ENCODE peak calls at places on chromosomes 1 and 21, in eight cellular contexts. One of them, this sample, is unnamed.

GRCh38 chr1:48309564-48310082 is 87.1 kb downstream of the SLC5A9 start:
- DNase-seq in glomerular endothelial cell: no peak
- DNase-seq in testis: no peak
- DNase-seq in A172: no peak
- DNase-seq in stimulated activated CD8-positive, alpha-beta memory T cell treated with anti-CD3 and anti-CD28 coated beads, Interleukin-12 subunit alpha, Interleukin-12 subunit beta, amount 100 ng/mL, for 1 hour: no peak
- DNase-seq in kidney glomerular epithelial cell: no peak
- DNase-seq in endothelial cell: no peak
- DNase-seq in mesothelial cell of epicardium: no peak
- DNase-seq in this sample: no peak

GRCh38 chr1:46188295-46189030 is 9.8 kb downstream of the POMGNT1 start:
- DNase-seq in testis: no peak
- DNase-seq in stimulated activated CD8-positive, alpha-beta memory T cell treated with anti-CD3 and anti-CD28 coated beads, Interleukin-12 subunit alpha, Interleukin-12 subunit beta, amount 100 ng/mL, for 1 hour: no peak
- DNase-seq in glomerular endothelial cell: no peak
- DNase-seq in mesothelial cell of epicardium: no peak
- DNase-seq in endothelial cell: no peak
- DNase-seq in A172: no peak
- DNase-seq in kidney glomerular epithelial cell: no peak
- DNase-seq in this sample: no peak

GRCh38 chr21:40681164-40681859 is 165.6 kb downstream of the DSCAM start:
- DNase-seq in stimulated activated CD8-positive, alpha-beta memory T cell treated with anti-CD3 and anti-CD28 coated beads, Interleukin-12 subunit alpha, Interleukin-12 subunit beta, amount 100 ng/mL, for 1 hour: no peak
- DNase-seq in A172: no peak
- DNase-seq in endothelial cell: no peak
- DNase-seq in mesothelial cell of epicardium: no peak
- DNase-seq in testis: no peak
- DNase-seq in kidney glomerular epithelial cell: no peak
- DNase-seq in glomerular endothelial cell: no peak
- DNase-seq in this sample: no peak

GRCh38 chr1:182377175-182377574 is 14.4 kb downstream of the GLUL start:
- DNase-seq in testis: no peak
- DNase-seq in endothelial cell: no peak
- DNase-seq in A172: no peak
- DNase-seq in stimulated activated CD8-positive, alpha-beta memory T cell treated with anti-CD3 and anti-CD28 coated beads, Interleukin-12 subunit alpha, Interleukin-12 subunit beta, amount 100 ng/mL, for 1 hour: no peak
- DNase-seq in glomerular endothelial cell: no peak
- DNase-seq in kidney glomerular epithelial cell: no peak
- DNase-seq in mesothelial cell of epicardium: no peak
- DNase-seq in this sample: no peak

GRCh38 chr1:89631756-89632155 is 1.2 kb upstream of the LRRC8C start:
- DNase-seq in testis: peak
- DNase-seq in A172: no peak
- DNase-seq in mesothelial cell of epicardium: no peak
- DNase-seq in glomerular endothelial cell: no peak
- DNase-seq in kidney glomerular epithelial cell: no peak
- DNase-seq in endothelial cell: no peak
- DNase-seq in stimulated activated CD8-positive, alpha-beta memory T cell treated with anti-CD3 and anti-CD28 coated beads, Interleukin-12 subunit alpha, Interleukin-12 subunit beta, amount 100 ng/mL, for 1 hour: no peak
- DNase-seq in this sample: no peak

GRCh38 chr1:66613187-66613586 is 79.2 kb downstream of the SGIP1 start:
- DNase-seq in mesothelial cell of epicardium: no peak
- DNase-seq in glomerular endothelial cell: no peak
- DNase-seq in kidney glomerular epithelial cell: no peak
- DNase-seq in stimulated activated CD8-positive, alpha-beta memory T cell treated with anti-CD3 and anti-CD28 coated beads, Interleukin-12 subunit alpha, Interleukin-12 subunit beta, amount 100 ng/mL, for 1 hour: no peak
- DNase-seq in A172: no peak
- DNase-seq in testis: no peak
- DNase-seq in endothelial cell: no peak
- DNase-seq in this sample: no peak

GRCh38 chr1:11704226-11704619 is 12.7 kb downstream of the DRAXIN start:
- DNase-seq in A172: no peak
- DNase-seq in mesothelial cell of epicardium: no peak
- DNase-seq in stimulated activated CD8-positive, alpha-beta memory T cell treated with anti-CD3 and anti-CD28 coated beads, Interleukin-12 subunit alpha, Interleukin-12 subunit beta, amount 100 ng/mL, for 1 hour: no peak
- DNase-seq in endothelial cell: no peak
- DNase-seq in glomerular endothelial cell: no peak
- DNase-seq in kidney glomerular epithelial cell: no peak
- DNase-seq in testis: no peak
- DNase-seq in this sample: no peak

GRCh38 chr1:165381745-165382530 is 25.4 kb upstream of the LMX1A start:
- DNase-seq in mesothelial cell of epicardium: no peak
- DNase-seq in endothelial cell: no peak
- DNase-seq in testis: no peak
- DNase-seq in A172: peak
- DNase-seq in kidney glomerular epithelial cell: no peak
- DNase-seq in stimulated activated CD8-positive, alpha-beta memory T cell treated with anti-CD3 and anti-CD28 coated beads, Interleukin-12 subunit alpha, Interleukin-12 subunit beta, amount 100 ng/mL, for 1 hour: no peak
- DNase-seq in glomerular endothelial cell: no peak
- DNase-seq in this sample: no peak

GRCh38 chr1:157831968-157832626 is 9.5 kb downstream of the CD5L start:
- DNase-seq in endothelial cell: no peak
- DNase-seq in kidney glomerular epithelial cell: no peak
- DNase-seq in mesothelial cell of epicardium: no peak
- DNase-seq in glomerular endothelial cell: no peak
- DNase-seq in stimulated activated CD8-positive, alpha-beta memory T cell treated with anti-CD3 and anti-CD28 coated beads, Interleukin-12 subunit alpha, Interleukin-12 subunit beta, amount 100 ng/mL, for 1 hour: no peak
- DNase-seq in testis: no peak
- DNase-seq in A172: no peak
- DNase-seq in this sample: no peak

GRCh38 chr1:36641776-36642175 is 159.1 kb upstream of the CSF3R start:
- DNase-seq in A172: no peak
- DNase-seq in kidney glomerular epithelial cell: no peak
- DNase-seq in endothelial cell: no peak
- DNase-seq in testis: no peak
- DNase-seq in glomerular endothelial cell: no peak
- DNase-seq in mesothelial cell of epicardium: no peak
- DNase-seq in stimulated activated CD8-positive, alpha-beta memory T cell treated with anti-CD3 and anti-CD28 coated beads, Interleukin-12 subunit alpha, Interleukin-12 subunit beta, amount 100 ng/mL, for 1 hour: no peak
- DNase-seq in this sample: no peak

GRCh38 chr1:108068141-108068540 is 103.2 kb upstream of the VAV3 start:
- DNase-seq in A172: peak
- DNase-seq in endothelial cell: no peak
- DNase-seq in kidney glomerular epithelial cell: peak
- DNase-seq in testis: no peak
- DNase-seq in mesothelial cell of epicardium: no peak
- DNase-seq in glomerular endothelial cell: no peak
- DNase-seq in stimulated activated CD8-positive, alpha-beta memory T cell treated with anti-CD3 and anti-CD28 coated beads, Interleukin-12 subunit alpha, Interleukin-12 subunit beta, amount 100 ng/mL, for 1 hour: no peak
- DNase-seq in this sample: no peak

GRCh38 chr1:33740040-33740745 is 123.7 kb upstream of the HMGB4 start:
- DNase-seq in glomerular endothelial cell: no peak
- DNase-seq in mesothelial cell of epicardium: peak
- DNase-seq in kidney glomerular epithelial cell: no peak
- DNase-seq in endothelial cell: no peak
- DNase-seq in A172: no peak
- DNase-seq in testis: no peak
- DNase-seq in stimulated activated CD8-positive, alpha-beta memory T cell treated with anti-CD3 and anti-CD28 coated beads, Interleukin-12 subunit alpha, Interleukin-12 subunit beta, amount 100 ng/mL, for 1 hour: no peak
- DNase-seq in this sample: no peak

GRCh38 chr1:21574464-21575151 is 65.4 kb downstream of the ALPL start:
- DNase-seq in endothelial cell: peak
- DNase-seq in stimulated activated CD8-positive, alpha-beta memory T cell treated with anti-CD3 and anti-CD28 coated beads, Interleukin-12 subunit alpha, Interleukin-12 subunit beta, amount 100 ng/mL, for 1 hour: no peak
- DNase-seq in kidney glomerular epithelial cell: no peak
- DNase-seq in glomerular endothelial cell: no peak
- DNase-seq in mesothelial cell of epicardium: no peak
- DNase-seq in A172: peak
- DNase-seq in testis: peak
- DNase-seq in this sample: no peak

GRCh38 chr1:91742848-91743292 is 143.1 kb downstream of the TGFBR3 start:
- DNase-seq in glomerular endothelial cell: no peak
- DNase-seq in mesothelial cell of epicardium: no peak
- DNase-seq in A172: peak
- DNase-seq in endothelial cell: no peak
- DNase-seq in stimulated activated CD8-positive, alpha-beta memory T cell treated with anti-CD3 and anti-CD28 coated beads, Interleukin-12 subunit alpha, Interleukin-12 subunit beta, amount 100 ng/mL, for 1 hour: no peak
- DNase-seq in testis: peak
- DNase-seq in kidney glomerular epithelial cell: no peak
- DNase-seq in this sample: no peak

GRCh38 chr1:78171736-78172590 is 126.2 kb downstream of the GIPC2 start:
- DNase-seq in endothelial cell: no peak
- DNase-seq in mesothelial cell of epicardium: no peak
- DNase-seq in kidney glomerular epithelial cell: peak
- DNase-seq in testis: no peak
- DNase-seq in stimulated activated CD8-positive, alpha-beta memory T cell treated with anti-CD3 and anti-CD28 coated beads, Interleukin-12 subunit alpha, Interleukin-12 subunit beta, amount 100 ng/mL, for 1 hour: no peak
- DNase-seq in glomerular endothelial cell: no peak
- DNase-seq in A172: peak
- DNase-seq in this sample: no peak

GRCh38 chr1:43867946-43868740 is 65.5 kb upstream of the ARTN start:
- DNase-seq in endothelial cell: no peak
- DNase-seq in mesothelial cell of epicardium: no peak
- DNase-seq in A172: no peak
- DNase-seq in kidney glomerular epithelial cell: no peak
- DNase-seq in glomerular endothelial cell: no peak
- DNase-seq in testis: no peak
- DNase-seq in stimulated activated CD8-positive, alpha-beta memory T cell treated with anti-CD3 and anti-CD28 coated beads, Interleukin-12 subunit alpha, Interleukin-12 subunit beta, amount 100 ng/mL, for 1 hour: no peak
- DNase-seq in this sample: no peak

GRCh38 chr1:1629430-1630190 is 2.4 kb upstream of the MMP23B start:
- DNase-seq in mesothelial cell of epicardium: no peak
- DNase-seq in endothelial cell: no peak
- DNase-seq in testis: no peak
- DNase-seq in stimulated activated CD8-positive, alpha-beta memory T cell treated with anti-CD3 and anti-CD28 coated beads, Interleukin-12 subunit alpha, Interleukin-12 subunit beta, amount 100 ng/mL, for 1 hour: peak
- DNase-seq in A172: no peak
- DNase-seq in glomerular endothelial cell: no peak
- DNase-seq in kidney glomerular epithelial cell: no peak
- DNase-seq in this sample: no peak

GRCh38 chr1:1216770-1217620 is 3.0 kb upstream of the TNFRSF4 start:
- DNase-seq in stimulated activated CD8-positive, alpha-beta memory T cell treated with anti-CD3 and anti-CD28 coated beads, Interleukin-12 subunit alpha, Interleukin-12 subunit beta, amount 100 ng/mL, for 1 hour: no peak
- DNase-seq in testis: no peak
- DNase-seq in mesothelial cell of epicardium: no peak
- DNase-seq in A172: no peak
- DNase-seq in glomerular endothelial cell: no peak
- DNase-seq in kidney glomerular epithelial cell: no peak
- DNase-seq in endothelial cell: no peak
- DNase-seq in this sample: no peak

GRCh38 chr21:46662765-46663500 is 27.5 kb downstream of the PRMT2 start:
- DNase-seq in A172: no peak
- DNase-seq in testis: no peak
- DNase-seq in stimulated activated CD8-positive, alpha-beta memory T cell treated with anti-CD3 and anti-CD28 coated beads, Interleukin-12 subunit alpha, Interleukin-12 subunit beta, amount 100 ng/mL, for 1 hour: no peak
- DNase-seq in endothelial cell: no peak
- DNase-seq in kidney glomerular epithelial cell: no peak
- DNase-seq in mesothelial cell of epicardium: no peak
- DNase-seq in glomerular endothelial cell: no peak
- DNase-seq in this sample: no peak

GRCh38 chr1:9841460-9841859 is 17.7 kb upstream of the CLSTN1 start:
- DNase-seq in glomerular endothelial cell: no peak
- DNase-seq in endothelial cell: no peak
- DNase-seq in mesothelial cell of epicardium: no peak
- DNase-seq in testis: no peak
- DNase-seq in stimulated activated CD8-positive, alpha-beta memory T cell treated with anti-CD3 and anti-CD28 coated beads, Interleukin-12 subunit alpha, Interleukin-12 subunit beta, amount 100 ng/mL, for 1 hour: no peak
- DNase-seq in A172: no peak
- DNase-seq in kidney glomerular epithelial cell: no peak
- DNase-seq in this sample: no peak

GRCh38 chr1:30966690-30967369 is 58.3 kb upstream of the SDC3 start:
- DNase-seq in A172: peak
- DNase-seq in endothelial cell: no peak
- DNase-seq in kidney glomerular epithelial cell: peak
- DNase-seq in mesothelial cell of epicardium: no peak
- DNase-seq in testis: no peak
- DNase-seq in stimulated activated CD8-positive, alpha-beta memory T cell treated with anti-CD3 and anti-CD28 coated beads, Interleukin-12 subunit alpha, Interleukin-12 subunit beta, amount 100 ng/mL, for 1 hour: no peak
- DNase-seq in glomerular endothelial cell: peak
- DNase-seq in this sample: no peak

GRCh38 chr1:156797212-156797871 is 19.3 kb downstream of the SH2D2A start:
- DNase-seq in kidney glomerular epithelial cell: peak
- DNase-seq in stimulated activated CD8-positive, alpha-beta memory T cell treated with anti-CD3 and anti-CD28 coated beads, Interleukin-12 subunit alpha, Interleukin-12 subunit beta, amount 100 ng/mL, for 1 hour: no peak
- DNase-seq in mesothelial cell of epicardium: peak
- DNase-seq in endothelial cell: peak
- DNase-seq in glomerular endothelial cell: no peak
- DNase-seq in A172: peak
- DNase-seq in testis: peak
- DNase-seq in this sample: peak

GRCh38 chr1:86972262-86972661 is 57.8 kb downstream of the HS2ST1 start:
- DNase-seq in kidney glomerular epithelial cell: no peak
- DNase-seq in endothelial cell: no peak
- DNase-seq in glomerular endothelial cell: no peak
- DNase-seq in A172: no peak
- DNase-seq in testis: no peak
- DNase-seq in stimulated activated CD8-positive, alpha-beta memory T cell treated with anti-CD3 and anti-CD28 coated beads, Interleukin-12 subunit alpha, Interleukin-12 subunit beta, amount 100 ng/mL, for 1 hour: no peak
- DNase-seq in mesothelial cell of epicardium: no peak
- DNase-seq in this sample: no peak

GRCh38 chr1:109379422-109379821 is 18.3 kb downstream of the SORT1 start:
- DNase-seq in glomerular endothelial cell: no peak
- DNase-seq in kidney glomerular epithelial cell: no peak
- DNase-seq in A172: no peak
- DNase-seq in stimulated activated CD8-positive, alpha-beta memory T cell treated with anti-CD3 and anti-CD28 coated beads, Interleukin-12 subunit alpha, Interleukin-12 subunit beta, amount 100 ng/mL, for 1 hour: no peak
- DNase-seq in testis: no peak
- DNase-seq in endothelial cell: no peak
- DNase-seq in mesothelial cell of epicardium: no peak
- DNase-seq in this sample: no peak

GRCh38 chr1:92691937-92692336 is 93.0 kb downstream of the EVI5 start:
- DNase-seq in glomerular endothelial cell: no peak
- DNase-seq in stimulated activated CD8-positive, alpha-beta memory T cell treated with anti-CD3 and anti-CD28 coated beads, Interleukin-12 subunit alpha, Interleukin-12 subunit beta, amount 100 ng/mL, for 1 hour: no peak
- DNase-seq in A172: no peak
- DNase-seq in endothelial cell: no peak
- DNase-seq in mesothelial cell of epicardium: no peak
- DNase-seq in testis: no peak
- DNase-seq in kidney glomerular epithelial cell: no peak
- DNase-seq in this sample: no peak

GRCh38 chr1:29563571-29563970 is 327.2 kb downstream of the PTPRU start:
- DNase-seq in endothelial cell: no peak
- DNase-seq in stimulated activated CD8-positive, alpha-beta memory T cell treated with anti-CD3 and anti-CD28 coated beads, Interleukin-12 subunit alpha, Interleukin-12 subunit beta, amount 100 ng/mL, for 1 hour: no peak
- DNase-seq in kidney glomerular epithelial cell: no peak
- DNase-seq in testis: no peak
- DNase-seq in A172: peak
- DNase-seq in mesothelial cell of epicardium: no peak
- DNase-seq in glomerular endothelial cell: peak
- DNase-seq in this sample: no peak

GRCh38 chr1:222794656-222795474 is 20.0 kb upstream of the DISP1 start:
- DNase-seq in A172: no peak
- DNase-seq in endothelial cell: no peak
- DNase-seq in testis: peak
- DNase-seq in glomerular endothelial cell: no peak
- DNase-seq in mesothelial cell of epicardium: no peak
- DNase-seq in stimulated activated CD8-positive, alpha-beta memory T cell treated with anti-CD3 and anti-CD28 coated beads, Interleukin-12 subunit alpha, Interleukin-12 subunit beta, amount 100 ng/mL, for 1 hour: no peak
- DNase-seq in kidney glomerular epithelial cell: no peak
- DNase-seq in this sample: no peak

GRCh38 chr1:5721634-5722215 is 270.5 kb downstream of the NPHP4 start:
- DNase-seq in stimulated activated CD8-positive, alpha-beta memory T cell treated with anti-CD3 and anti-CD28 coated beads, Interleukin-12 subunit alpha, Interleukin-12 subunit beta, amount 100 ng/mL, for 1 hour: no peak
- DNase-seq in mesothelial cell of epicardium: no peak
- DNase-seq in A172: no peak
- DNase-seq in testis: peak
- DNase-seq in endothelial cell: no peak
- DNase-seq in kidney glomerular epithelial cell: no peak
- DNase-seq in glomerular endothelial cell: no peak
- DNase-seq in this sample: no peak

GRCh38 chr1:24963099-24963872 is 33.2 kb upstream of the RUNX3 start:
- DNase-seq in testis: no peak
- DNase-seq in A172: no peak
- DNase-seq in glomerular endothelial cell: no peak
- DNase-seq in mesothelial cell of epicardium: no peak
- DNase-seq in stimulated activated CD8-positive, alpha-beta memory T cell treated with anti-CD3 and anti-CD28 coated beads, Interleukin-12 subunit alpha, Interleukin-12 subunit beta, amount 100 ng/mL, for 1 hour: peak
- DNase-seq in endothelial cell: no peak
- DNase-seq in kidney glomerular epithelial cell: no peak
- DNase-seq in this sample: no peak

GRCh38 chr1:97524211-97524610 is 396.6 kb downstream of the DPYD start:
- DNase-seq in mesothelial cell of epicardium: no peak
- DNase-seq in kidney glomerular epithelial cell: no peak
- DNase-seq in stimulated activated CD8-positive, alpha-beta memory T cell treated with anti-CD3 and anti-CD28 coated beads, Interleukin-12 subunit alpha, Interleukin-12 subunit beta, amount 100 ng/mL, for 1 hour: no peak
- DNase-seq in glomerular endothelial cell: no peak
- DNase-seq in endothelial cell: no peak
- DNase-seq in testis: no peak
- DNase-seq in A172: no peak
- DNase-seq in this sample: no peak

GRCh38 chr21:15164678-15165303 is 100.0 kb upstream of the NRIP1 start:
- DNase-seq in testis: no peak
- DNase-seq in stimulated activated CD8-positive, alpha-beta memory T cell treated with anti-CD3 and anti-CD28 coated beads, Interleukin-12 subunit alpha, Interleukin-12 subunit beta, amount 100 ng/mL, for 1 hour: no peak
- DNase-seq in kidney glomerular epithelial cell: no peak
- DNase-seq in glomerular endothelial cell: no peak
- DNase-seq in mesothelial cell of epicardium: no peak
- DNase-seq in endothelial cell: no peak
- DNase-seq in A172: no peak
- DNase-seq in this sample: no peak

GRCh38 chr1:227785094-227785811 is 30.2 kb upstream of the PRSS38 start:
- DNase-seq in mesothelial cell of epicardium: no peak
- DNase-seq in endothelial cell: no peak
- DNase-seq in testis: no peak
- DNase-seq in stimulated activated CD8-positive, alpha-beta memory T cell treated with anti-CD3 and anti-CD28 coated beads, Interleukin-12 subunit alpha, Interleukin-12 subunit beta, amount 100 ng/mL, for 1 hour: no peak
- DNase-seq in kidney glomerular epithelial cell: no peak
- DNase-seq in A172: no peak
- DNase-seq in glomerular endothelial cell: no peak
- DNase-seq in this sample: no peak

GRCh38 chr1:148388260-148389026 is 94.7 kb downstream of the PPIAL4G start:
- DNase-seq in mesothelial cell of epicardium: peak
- DNase-seq in glomerular endothelial cell: no peak
- DNase-seq in kidney glomerular epithelial cell: peak
- DNase-seq in endothelial cell: peak
- DNase-seq in A172: peak
- DNase-seq in stimulated activated CD8-positive, alpha-beta memory T cell treated with anti-CD3 and anti-CD28 coated beads, Interleukin-12 subunit alpha, Interleukin-12 subunit beta, amount 100 ng/mL, for 1 hour: peak
- DNase-seq in testis: peak
- DNase-seq in this sample: peak

GRCh38 chr1:27381976-27382762 is 964 bp downstream of the CD164L2 start:
- DNase-seq in mesothelial cell of epicardium: no peak
- DNase-seq in glomerular endothelial cell: no peak
- DNase-seq in endothelial cell: no peak
- DNase-seq in testis: no peak
- DNase-seq in kidney glomerular epithelial cell: no peak
- DNase-seq in stimulated activated CD8-positive, alpha-beta memory T cell treated with anti-CD3 and anti-CD28 coated beads, Interleukin-12 subunit alpha, Interleukin-12 subunit beta, amount 100 ng/mL, for 1 hour: no peak
- DNase-seq in A172: no peak
- DNase-seq in this sample: no peak

This sample was measured in iPS DF 6.9.